ENCODE peak calls at places on chromosomes 2 and 18, in six cellular contexts. B is nephron progenitor cell; D is hypothalamus; Y is stimulated activated CD4-positive, alpha-beta T cell treated with anti-CD3 and anti-CD28 coated beads, Interleukin-2, amount 100 ng/mL, for 48 hours; K is iPS-NIHi11; X is NCI-H1105. N is an unnamed sample.

GRCh38 chr2:30373881-30374302 is 73.2 kb upstream of the LCLAT1 start:
- DNase-seq in B (no peak), D (no peak), Y (no peak), K (no peak), X (no peak), N (no peak)

GRCh38 chr2:14569294-14569693 is 63.2 kb upstream of the LRATD1 start:
- DNase-seq in B (no peak), D (no peak), Y (no peak), K (no peak), X (no peak), N (no peak)

GRCh38 chr2:121722479-121722878 is 14.2 kb downstream of the NIFK start:
- DNase-seq in B (no peak), D (no peak), Y (no peak), K (no peak), X (no peak), N (peak; percentile 83)

GRCh38 chr2:2647156-2647555 is 316.1 kb upstream of the MYT1L start:
- DNase-seq in B (no peak), D (no peak), Y (no peak), K (no peak), X (no peak), N (peak; percentile 34)

GRCh38 chr2:223041527-223042109 is 10.4 kb upstream of the KCNE4 start:
- DNase-seq in B (peak; percentile 29), D (no peak), Y (no peak), K (peak; percentile 70), X (no peak), N (peak; percentile 87)

GRCh38 chr18:8498905-8499304 is 110.3 kb upstream of the RAB12 start:
- DNase-seq in B (no peak), D (no peak), Y (no peak), K (no peak), X (no peak), N (no peak)

GRCh38 chr2:45280801-45281200 is 271.5 kb upstream of the SIX2 start:
- DNase-seq in B (peak; percentile 36), D (no peak), Y (no peak), K (no peak), X (no peak), N (no peak)

GRCh38 chr2:231181848-231182247 is 16.6 kb upstream of the ARMC9 start:
- DNase-seq in B (no peak), D (no peak), Y (no peak), K (peak; percentile 29), X (no peak), N (peak; percentile 66)

GRCh38 chr2:239793851-239794250 is 231.3 kb downstream of the NDUFA10 start:
- DNase-seq in B (no peak), D (no peak), Y (no peak), K (no peak), X (no peak), N (no peak)

GRCh38 chr2:202871161-202872141 is at the start of gene ICA1L:
- DNase-seq in B (peak; percentile 89), D (peak; percentile 72), Y (peak; percentile 53), K (peak; percentile 81), X (peak; percentile 65), N (peak; percentile 21)

GRCh38 chr2:28681216-28681981 is 70.2 kb upstream of the PPP1CB start:
- DNase-seq in B (no peak), D (no peak), Y (peak; percentile 56), K (peak; percentile 40), X (no peak), N (peak; percentile 91)

GRCh38 chr2:39033980-39034379 is 86.9 kb downstream of the SOS1 start:
- DNase-seq in B (no peak), D (no peak), Y (no peak), K (no peak), X (no peak), N (no peak)

GRCh38 chr18:12048010-12048826 is 45.4 kb upstream of the ANKRD62 start:
- DNase-seq in B (no peak), D (no peak), Y (no peak), K (no peak), X (no peak), N (no peak)

GRCh38 chr2:177283871-177284270 is 19.3 kb upstream of the NFE2L2 start:
- DNase-seq in B (no peak), D (no peak), Y (no peak), K (no peak), X (peak; percentile 13), N (no peak)

GRCh38 chr18:52694804-52695203 is 354.8 kb downstream of the DCC start:
- DNase-seq in B (peak; percentile 27), D (no peak), Y (no peak), K (peak; percentile 30), X (no peak), N (no peak)

GRCh38 chr2:184336688-184337087 is 261.6 kb upstream of the ZNF804A start:
- DNase-seq in B (no peak), D (no peak), Y (no peak), K (no peak), X (no peak), N (no peak)

GRCh38 chr18:54269924-54270844 is 867 bp downstream of the POLI start:
- DNase-seq in B (no peak), D (no peak), Y (peak; percentile 45), K (peak; percentile 65), X (peak; percentile 49), N (peak; percentile 67)

GRCh38 chr2:205775091-205775876 is 93.0 kb downstream of the NRP2 start:
- DNase-seq in B (no peak), D (no peak), Y (no peak), K (no peak), X (peak; percentile 90), N (no peak)

GRCh38 chr2:181527058-181527457 is 69.9 kb downstream of the ITGA4 start:
- DNase-seq in B (no peak), D (no peak), Y (no peak), K (no peak), X (no peak), N (no peak)

GRCh38 chr18:58402247-58402646 is 226.6 kb downstream of the ALPK2 start:
- DNase-seq in B (no peak), D (no peak), Y (no peak), K (no peak), X (peak; percentile 6), N (peak; percentile 40)

GRCh38 chr18:68147728-68148127 is 567.2 kb downstream of the TMX3 start:
- DNase-seq in B (no peak), D (no peak), Y (no peak), K (no peak), X (no peak), N (no peak)

GRCh38 chr2:144456680-144457079 is 63.2 kb downstream of the ZEB2 start:
- DNase-seq in B (no peak), D (no peak), Y (no peak), K (no peak), X (no peak), N (peak; percentile 64)

GRCh38 chr18:76405761-76406356 is 89.2 kb downstream of the ZNF516 start:
- DNase-seq in B (peak; percentile 65), D (no peak), Y (peak; percentile 69), K (peak; percentile 88), X (no peak), N (no peak)

GRCh38 chr18:41484069-41484468 is 471.0 kb upstream of the PIK3C3 start:
- DNase-seq in B (no peak), D (no peak), Y (no peak), K (no peak), X (peak; percentile 82), N (no peak)

GRCh38 chr2:226754821-226755536 is 44.6 kb downstream of the IRS1 start:
- DNase-seq in B (no peak), D (no peak), Y (no peak), K (no peak), X (no peak), N (no peak)

GRCh38 chr18:79496978-79497637 is 101.4 kb downstream of the NFATC1 start:
- DNase-seq in B (no peak), D (peak; percentile 14), Y (no peak), K (no peak), X (peak; percentile 6), N (no peak)

GRCh38 chr2:188678921-188679320 is 295.3 kb upstream of the COL3A1 start:
- DNase-seq in B (no peak), D (no peak), Y (no peak), K (no peak), X (no peak), N (no peak)

GRCh38 chr2:35199298-35199697 is 1156.3 kb upstream of the CRIM1 start:
- DNase-seq in B (no peak), D (no peak), Y (no peak), K (peak; percentile 7), X (no peak), N (no peak)

GRCh38 chr2:105873721-105874120 is 129.0 kb downstream of the NCK2 start:
- DNase-seq in B (no peak), D (no peak), Y (peak; percentile 64), K (peak; percentile 65), X (no peak), N (peak; percentile 74)

GRCh38 chr2:175293195-175293594 is 111.7 kb upstream of the ATP5MC3 start:
- DNase-seq in B (no peak), D (no peak), Y (no peak), K (no peak), X (no peak), N (no peak)

GRCh38 chr2:181972431-181973190 is 13.0 kb upstream of the PPP1R1C start:
- DNase-seq in B (no peak), D (no peak), Y (no peak), K (no peak), X (no peak), N (no peak)

GRCh38 chr2:45452866-45453265 is 158.2 kb downstream of the SRBD1 start:
- DNase-seq in B (no peak), D (no peak), Y (no peak), K (no peak), X (no peak), N (no peak)

GRCh38 chr18:63336366-63337099 is 17.0 kb upstream of the BCL2 start:
- DNase-seq in B (no peak), D (no peak), Y (no peak), K (no peak), X (no peak), N (peak; percentile 56)

GRCh38 chr2:81481242-81481993 is 1176.9 kb upstream of the LRRTM1 start:
- DNase-seq in B (no peak), D (no peak), Y (no peak), K (no peak), X (no peak), N (no peak)

GRCh38 chr2:95359035-95359434 is 43.5 kb upstream of the FAHD2A start:
- DNase-seq in B (no peak), D (no peak), Y (no peak), K (no peak), X (no peak), N (no peak)

GRCh38 chr2:48715042-48715899 is 40.3 kb downstream of the LHCGR start:
- DNase-seq in B (no peak), D (no peak), Y (no peak), K (no peak), X (no peak), N (no peak)

GRCh38 chr18:62729487-62730386 is 14.4 kb downstream of the PHLPP1 start:
- DNase-seq in B (no peak), D (no peak), Y (no peak), K (no peak), X (no peak), N (no peak)